ENCODE peak calls at places on chromosomes 7 and 10, in ten cellular contexts. One of them, this sample, is unnamed.
A peak's percentile ranks its signal among the peaks of the same experiment; 100 is the strongest.

GRCh38 chr10:72910705-72911104 is 17.2 kb downstream of the OIT3 start:
- DNase-seq in dorsolateral prefrontal cortex: no peak
- DNase-seq in lower leg skin: no peak
- DNase-seq in body of pancreas: no peak
- DNase-seq in uterus: no peak
- DNase-seq in bronchial epithelial cell: no peak
- DNase-seq in foreskin fibroblast: no peak
- DNase-seq in esophagus squamous epithelium: no peak
- DNase-seq in H7: no peak
- DNase-seq in tibial artery: no peak
- DNase-seq in this sample: no peak

GRCh38 chr10:103692421-103693069 is 162.8 kb downstream of the SH3PXD2A start:
- DNase-seq in H7: peak; percentile 89
- DNase-seq in esophagus squamous epithelium: no peak
- DNase-seq in tibial artery: no peak
- DNase-seq in body of pancreas: no peak
- DNase-seq in bronchial epithelial cell: no peak
- DNase-seq in uterus: no peak
- DNase-seq in foreskin fibroblast: no peak
- DNase-seq in lower leg skin: no peak
- DNase-seq in dorsolateral prefrontal cortex: no peak
- DNase-seq in this sample: no peak

GRCh38 chr10:103276941-103277712 is at the start of gene INA:
- DNase-seq in bronchial epithelial cell: no peak
- DNase-seq in body of pancreas: peak; percentile 19
- DNase-seq in lower leg skin: no peak
- DNase-seq in foreskin fibroblast: peak; percentile 82
- DNase-seq in H7: peak; percentile 94
- DNase-seq in esophagus squamous epithelium: no peak
- DNase-seq in uterus: no peak
- DNase-seq in tibial artery: no peak
- DNase-seq in dorsolateral prefrontal cortex: peak; percentile 72
- DNase-seq in this sample: no peak

GRCh38 chr7:33805630-33806233 is 99.6 kb upstream of the BMPER start:
- DNase-seq in tibial artery: no peak
- DNase-seq in body of pancreas: no peak
- DNase-seq in H7: no peak
- DNase-seq in foreskin fibroblast: peak; percentile 77
- DNase-seq in esophagus squamous epithelium: no peak
- DNase-seq in bronchial epithelial cell: peak; percentile 82
- DNase-seq in dorsolateral prefrontal cortex: no peak
- DNase-seq in lower leg skin: no peak
- DNase-seq in uterus: peak; percentile 31
- DNase-seq in this sample: no peak

GRCh38 chr7:146510088-146510680 is 393.6 kb downstream of the CNTNAP2 start:
- DNase-seq in foreskin fibroblast: no peak
- DNase-seq in tibial artery: no peak
- DNase-seq in H7: no peak
- DNase-seq in uterus: no peak
- DNase-seq in lower leg skin: no peak
- DNase-seq in esophagus squamous epithelium: no peak
- DNase-seq in body of pancreas: no peak
- DNase-seq in dorsolateral prefrontal cortex: no peak
- DNase-seq in bronchial epithelial cell: no peak
- DNase-seq in this sample: no peak

GRCh38 chr10:69360485-69361302 is 56.0 kb downstream of the TACR2 start:
- DNase-seq in body of pancreas: peak; percentile 91
- DNase-seq in dorsolateral prefrontal cortex: peak; percentile 56
- DNase-seq in H7: no peak
- DNase-seq in bronchial epithelial cell: peak; percentile 91
- DNase-seq in lower leg skin: peak; percentile 84
- DNase-seq in uterus: peak; percentile 83
- DNase-seq in esophagus squamous epithelium: no peak
- DNase-seq in foreskin fibroblast: peak; percentile 90
- DNase-seq in tibial artery: peak; percentile 92
- DNase-seq in this sample: peak; percentile 92

GRCh38 chr10:6275022-6275997 is 72.6 kb downstream of the PFKFB3 start:
- DNase-seq in tibial artery: peak; percentile 96
- DNase-seq in H7: peak; percentile 43
- DNase-seq in bronchial epithelial cell: peak; percentile 99
- DNase-seq in body of pancreas: peak; percentile 63
- DNase-seq in dorsolateral prefrontal cortex: peak; percentile 94
- DNase-seq in esophagus squamous epithelium: peak; percentile 82
- DNase-seq in uterus: peak; percentile 56
- DNase-seq in lower leg skin: peak; percentile 96
- DNase-seq in foreskin fibroblast: peak; percentile 97
- DNase-seq in this sample: peak; percentile 87

GRCh38 chr7:100884741-100885439 is 4.6 kb downstream of the UFSP1 start:
- DNase-seq in body of pancreas: no peak
- DNase-seq in tibial artery: no peak
- DNase-seq in dorsolateral prefrontal cortex: no peak
- DNase-seq in lower leg skin: no peak
- DNase-seq in foreskin fibroblast: no peak
- DNase-seq in H7: peak; percentile 44
- DNase-seq in uterus: no peak
- DNase-seq in bronchial epithelial cell: no peak
- DNase-seq in esophagus squamous epithelium: no peak
- DNase-seq in this sample: no peak

DNA sequence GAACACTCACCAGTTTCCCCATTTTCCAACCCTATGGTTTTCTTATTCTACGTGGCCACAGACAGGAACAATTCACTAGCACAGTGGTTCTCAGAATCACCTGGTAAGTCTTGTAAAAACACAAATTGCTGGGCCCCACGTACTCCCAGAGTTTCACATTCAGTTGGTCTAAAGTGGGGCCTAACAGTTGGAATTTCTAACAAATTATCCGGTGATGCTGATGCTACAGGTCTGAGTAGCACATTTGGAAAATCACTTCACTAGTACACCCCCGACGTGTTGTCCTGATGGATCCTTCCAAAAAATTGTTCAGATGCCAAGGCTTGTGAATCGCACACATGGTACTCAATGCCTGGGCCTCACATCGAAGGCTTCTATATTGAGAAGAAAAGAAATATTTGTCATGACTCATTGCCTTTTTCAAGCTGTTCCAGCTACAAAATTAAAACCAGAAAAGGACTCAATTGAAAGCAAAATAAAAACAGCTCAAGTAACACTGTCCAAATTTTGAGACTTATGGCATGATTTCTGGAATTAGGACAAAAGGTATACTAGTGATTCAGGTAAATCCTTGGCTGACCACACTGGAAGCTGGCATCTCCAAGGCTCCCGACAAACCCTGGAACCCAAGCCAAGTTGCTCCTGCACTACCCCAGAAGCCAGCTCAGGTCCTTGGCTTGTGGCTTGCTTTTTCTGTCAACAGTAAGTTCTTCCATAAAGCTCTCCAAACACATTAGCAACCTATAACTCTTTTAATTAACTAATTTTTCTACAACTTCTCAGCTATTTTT is 12.9 kb upstream of the VIM start:
- DNase-seq in bronchial epithelial cell: peak; percentile 89
- DNase-seq in foreskin fibroblast: peak; percentile 98
- DNase-seq in esophagus squamous epithelium: no peak
- DNase-seq in body of pancreas: no peak
- DNase-seq in dorsolateral prefrontal cortex: no peak
- DNase-seq in lower leg skin: no peak
- DNase-seq in H7: no peak
- DNase-seq in uterus: no peak
- DNase-seq in tibial artery: no peak
- DNase-seq in this sample: peak; percentile 98
- H3K4me3 ChIP-seq in bronchial epithelial cell: no peak overlapping the region
- H3K4me3 ChIP-seq in foreskin fibroblast: peak overlapping the region; percentile 56
- H3K4me3 ChIP-seq in esophagus squamous epithelium: no peak overlapping the region
- H3K4me3 ChIP-seq in body of pancreas: no peak overlapping the region
- H3K4me3 ChIP-seq in dorsolateral prefrontal cortex: no peak overlapping the region
- H3K4me3 ChIP-seq in lower leg skin: no peak overlapping the region
- H3K4me3 ChIP-seq in H7: no peak overlapping the region
- H3K4me3 ChIP-seq in uterus: no peak overlapping the region
- H3K4me3 ChIP-seq in tibial artery: peak overlapping the region; percentile 11
- H3K4me3 ChIP-seq in this sample: peak overlapping the region; percentile 18

GRCh38 chr7:7816084-7816483 is 97.7 kb upstream of the RPA3 start:
- DNase-seq in uterus: no peak
- DNase-seq in bronchial epithelial cell: no peak
- DNase-seq in esophagus squamous epithelium: no peak
- DNase-seq in H7: no peak
- DNase-seq in dorsolateral prefrontal cortex: no peak
- DNase-seq in body of pancreas: no peak
- DNase-seq in foreskin fibroblast: no peak
- DNase-seq in lower leg skin: no peak
- DNase-seq in tibial artery: no peak
- DNase-seq in this sample: no peak
- H3K4me3 ChIP-seq in uterus: no peak overlapping the region
- H3K4me3 ChIP-seq in bronchial epithelial cell: no peak overlapping the region
- H3K4me3 ChIP-seq in esophagus squamous epithelium: no peak overlapping the region
- H3K4me3 ChIP-seq in H7: no peak overlapping the region
- H3K4me3 ChIP-seq in dorsolateral prefrontal cortex: no peak overlapping the region
- H3K4me3 ChIP-seq in body of pancreas: no peak overlapping the region
- H3K4me3 ChIP-seq in foreskin fibroblast: no peak overlapping the region
- H3K4me3 ChIP-seq in lower leg skin: no peak overlapping the region
- H3K4me3 ChIP-seq in tibial artery: no peak overlapping the region
- H3K4me3 ChIP-seq in this sample: no peak overlapping the region

DNA sequence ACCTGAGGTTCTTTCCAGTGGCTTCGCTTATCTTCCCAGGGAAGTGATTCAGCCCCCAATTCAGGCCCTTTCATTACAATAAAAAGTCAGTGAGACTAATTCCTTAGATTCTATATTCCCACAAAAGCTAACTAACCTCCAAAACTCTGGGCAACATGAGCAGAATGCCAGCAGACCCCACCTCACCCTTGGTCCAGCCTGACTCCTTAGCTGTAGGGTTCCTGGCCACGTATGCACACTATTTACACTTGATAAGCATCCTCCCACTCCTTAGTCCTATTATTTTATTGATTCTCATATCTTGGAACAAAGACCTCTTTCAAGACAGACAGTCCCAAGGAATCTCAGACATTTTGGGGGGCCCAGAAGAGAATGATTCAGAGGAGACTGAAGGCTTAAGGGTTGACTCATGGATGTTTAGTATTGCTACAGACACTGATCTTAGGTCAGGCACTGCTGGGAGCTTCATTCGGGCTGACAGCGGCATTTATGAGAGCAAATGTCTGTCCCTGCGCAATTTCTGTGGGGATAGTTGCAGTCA is 162.6 kb upstream of the GDF10 start:
- DNase-seq in lower leg skin: no peak
- DNase-seq in esophagus squamous epithelium: no peak
- DNase-seq in H7: no peak
- DNase-seq in dorsolateral prefrontal cortex: no peak
- DNase-seq in tibial artery: no peak
- DNase-seq in foreskin fibroblast: peak; percentile 66
- DNase-seq in body of pancreas: no peak
- DNase-seq in uterus: no peak
- DNase-seq in bronchial epithelial cell: peak; percentile 42
- DNase-seq in this sample: peak; percentile 72
- H3K4me3 ChIP-seq in lower leg skin: no peak overlapping the region
- H3K4me3 ChIP-seq in esophagus squamous epithelium: no peak overlapping the region
- H3K4me3 ChIP-seq in H7: no peak overlapping the region
- H3K4me3 ChIP-seq in dorsolateral prefrontal cortex: no peak overlapping the region
- H3K4me3 ChIP-seq in tibial artery: no peak overlapping the region
- H3K4me3 ChIP-seq in foreskin fibroblast: no peak overlapping the region
- H3K4me3 ChIP-seq in body of pancreas: no peak overlapping the region
- H3K4me3 ChIP-seq in uterus: no peak overlapping the region
- H3K4me3 ChIP-seq in bronchial epithelial cell: no peak overlapping the region
- H3K4me3 ChIP-seq in this sample: peak overlapping the region; percentile 11

GRCh38 chr7:151115121-151115835 is 29.0 kb downstream of the AGAP3 start:
- DNase-seq in dorsolateral prefrontal cortex: no peak
- DNase-seq in foreskin fibroblast: peak; percentile 65
- DNase-seq in uterus: no peak
- DNase-seq in lower leg skin: no peak
- DNase-seq in esophagus squamous epithelium: no peak
- DNase-seq in H7: peak; percentile 91
- DNase-seq in bronchial epithelial cell: no peak
- DNase-seq in body of pancreas: peak; percentile 37
- DNase-seq in tibial artery: no peak
- DNase-seq in this sample: no peak
- H3K4me3 ChIP-seq in dorsolateral prefrontal cortex: peak overlapping the region; percentile 11
- H3K4me3 ChIP-seq in foreskin fibroblast: no peak overlapping the region
- H3K4me3 ChIP-seq in uterus: no peak overlapping the region
- H3K4me3 ChIP-seq in lower leg skin: peak overlapping the region; percentile 7
- H3K4me3 ChIP-seq in esophagus squamous epithelium: peak overlapping the region; percentile 75
- H3K4me3 ChIP-seq in H7: peak overlapping the region; percentile 22
- H3K4me3 ChIP-seq in bronchial epithelial cell: peak overlapping the region; percentile 57
- H3K4me3 ChIP-seq in body of pancreas: no peak overlapping the region
- H3K4me3 ChIP-seq in tibial artery: peak overlapping the region; percentile 27
- H3K4me3 ChIP-seq in this sample: peak overlapping the region; percentile 20

DNA sequence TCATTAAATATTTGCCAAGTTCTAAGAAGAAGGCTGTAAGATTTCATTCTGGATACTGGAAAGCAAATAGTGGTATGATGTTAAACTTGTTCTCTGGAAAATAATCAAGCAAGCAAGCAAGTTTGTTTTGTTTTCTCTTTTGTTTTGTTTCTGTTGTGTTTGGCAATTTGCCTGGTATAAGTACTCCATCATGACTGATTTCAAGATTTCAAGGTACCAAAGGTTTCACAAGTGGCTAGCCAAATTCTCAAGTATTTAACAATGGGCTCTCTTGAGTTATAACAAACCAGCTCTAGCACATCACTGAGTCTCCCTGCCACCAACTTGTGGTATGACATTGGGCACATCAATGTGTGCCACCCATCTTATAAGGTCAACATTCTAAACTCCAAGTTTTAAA is 151.7 kb upstream of the IGFBP3 start:
- DNase-seq in H7: no peak
- DNase-seq in foreskin fibroblast: no peak
- DNase-seq in body of pancreas: no peak
- DNase-seq in tibial artery: no peak
- DNase-seq in dorsolateral prefrontal cortex: no peak
- DNase-seq in uterus: no peak
- DNase-seq in esophagus squamous epithelium: no peak
- DNase-seq in bronchial epithelial cell: peak; percentile 39
- DNase-seq in lower leg skin: no peak
- DNase-seq in this sample: peak; percentile 44
- H3K4me3 ChIP-seq in H7: no peak overlapping the region
- H3K4me3 ChIP-seq in foreskin fibroblast: no peak overlapping the region
- H3K4me3 ChIP-seq in body of pancreas: no peak overlapping the region
- H3K4me3 ChIP-seq in tibial artery: no peak overlapping the region
- H3K4me3 ChIP-seq in dorsolateral prefrontal cortex: no peak overlapping the region
- H3K4me3 ChIP-seq in uterus: no peak overlapping the region
- H3K4me3 ChIP-seq in esophagus squamous epithelium: no peak overlapping the region
- H3K4me3 ChIP-seq in bronchial epithelial cell: no peak overlapping the region
- H3K4me3 ChIP-seq in lower leg skin: no peak overlapping the region
- H3K4me3 ChIP-seq in this sample: no peak overlapping the region